ENCODE peak calls at places on chromosomes 6 and 20, in seven cellular contexts. S is H1, X is SK-N-SH, L is GM12891, I is GM12878, E is K562, F is HepG2. V is an unnamed sample.

GRCh38 chr6:4125933-4126864 is 9.2 kb downstream of the ECI2 start:
- DNase-seq in F (peak), I (no peak), E (no peak), S (no peak), L (no peak), X (no peak), V (no peak)

GRCh38 chr6:159875194-159875593 is 15.6 kb upstream of the MAS1 start:
- DNase-seq in F (peak), S (no peak), E (no peak), X (no peak), I (peak), L (no peak), V (no peak)

GRCh38 chr6:11258260-11259237 is 26.1 kb upstream of the NEDD9 start:
- DNase-seq in E (no peak), F (no peak), X (no peak), I (no peak), L (no peak), S (no peak), V (no peak)

GRCh38 chr6:83707829-83708545 is 914 bp downstream of the SNAP91 start:
- DNase-seq in I (no peak), L (peak), E (no peak), F (no peak), S (peak), X (peak), V (no peak)

GRCh38 chr6:43948527-43949450 is 178.5 kb downstream of the MRPL14 start:
- DNase-seq in L (no peak), I (no peak), S (no peak), E (no peak), F (no peak), X (no peak), V (no peak)

GRCh38 chr6:44056392-44057237 is 70.6 kb downstream of the MRPL14 start:
- DNase-seq in E (no peak), F (no peak), X (peak), L (no peak), I (no peak), S (no peak), V (no peak)

GRCh38 chr20:8150591-8150990 is 18.5 kb downstream of the PLCB1 start:
- DNase-seq in L (no peak), F (no peak), S (no peak), E (no peak), X (no peak), I (no peak), V (no peak)

GRCh38 chr20:21182832-21183563 is 57.1 kb downstream of the KIZ start:
- DNase-seq in E (no peak), X (no peak), F (no peak), L (no peak), I (no peak), S (no peak), V (no peak)

GRCh38 chr20:36150489-36150846 is 4.1 kb upstream of the EPB41L1 start:
- DNase-seq in S (no peak), X (no peak), E (no peak), I (no peak), L (no peak), F (no peak), V (no peak)

GRCh38 chr6:35259946-35260626 is 551 bp downstream of the ZNF76 start:
- DNase-seq in X (peak), E (peak), I (peak), F (peak), L (peak), S (peak), V (peak)

GRCh38 chr6:19979059-19979458 is 141.9 kb downstream of the ID4 start:
- DNase-seq in S (no peak), E (no peak), F (no peak), I (no peak), X (no peak), L (no peak), V (no peak)

GRCh38 chr6:114042267-114043075 is 71.5 kb upstream of the HDAC2 start:
- DNase-seq in E (no peak), I (no peak), X (no peak), F (no peak), L (no peak), S (no peak), V (no peak)

GRCh38 chr6:168865-169455 is 123.3 kb upstream of the DUSP22 start:
- DNase-seq in I (no peak), E (peak), L (no peak), S (no peak), F (peak), X (peak), V (no peak)

GRCh38 chr6:155412335-155412734 is 43.3 kb downstream of the NOX3 start:
- DNase-seq in E (no peak), L (no peak), I (no peak), F (no peak), S (no peak), X (no peak), V (no peak)

GRCh38 chr6:21941926-21942325 is 348.4 kb downstream of the SOX4 start:
- DNase-seq in X (no peak), I (no peak), S (no peak), F (no peak), L (no peak), E (no peak), V (no peak)

GRCh38 chr6:142009647-142010046 is 123.1 kb upstream of the GJE1 start:
- DNase-seq in X (no peak), E (no peak), I (no peak), L (no peak), F (no peak), S (no peak), V (no peak)

GRCh38 chr20:41072919-41073318 is 44.3 kb downstream of the TOP1 start:
- DNase-seq in L (no peak), F (no peak), S (no peak), X (no peak), E (no peak), I (no peak), V (no peak)

GRCh38 chr6:166572370-166573261 is 13.9 kb downstream of the RAMACL start:
- DNase-seq in F (no peak), I (no peak), E (no peak), S (peak), L (no peak), X (peak), V (no peak)

GRCh38 chr20:37308098-37309050 is 18.9 kb downstream of the MANBAL start:
- DNase-seq in E (no peak), S (no peak), I (peak), L (peak), X (no peak), F (no peak), V (peak)

GRCh38 chr20:56956536-56956935 is 309.9 kb downstream of the BMP7 start:
- DNase-seq in S (no peak), F (no peak), E (no peak), X (no peak), L (no peak), I (no peak), V (no peak)

GRCh38 chr6:43744490-43744889 is 25.5 kb upstream of the VEGFA start:
- DNase-seq in I (no peak), E (peak), L (no peak), X (peak), F (no peak), S (no peak), V (no peak)

GRCh38 chr6:219019-219570 is 73.2 kb upstream of the DUSP22 start:
- DNase-seq in I (peak), E (no peak), S (no peak), X (no peak), F (no peak), L (no peak), V (no peak)

GRCh38 chr6:5744497-5744896 is 262.2 kb downstream of the NRN1 start:
- DNase-seq in X (peak), E (no peak), L (no peak), F (no peak), I (no peak), S (no peak), V (no peak)

GRCh38 chr20:5290596-5290995 is 26.2 kb downstream of the PROKR2 start:
- DNase-seq in E (no peak), X (no peak), S (no peak), L (no peak), F (no peak), I (no peak), V (no peak)

GRCh38 chr6:30557683-30557981 is 537 bp downstream of the PRR3 start:
- DNase-seq in L (no peak), I (no peak), F (no peak), S (no peak), X (no peak), E (no peak), V (peak)

DNA sequence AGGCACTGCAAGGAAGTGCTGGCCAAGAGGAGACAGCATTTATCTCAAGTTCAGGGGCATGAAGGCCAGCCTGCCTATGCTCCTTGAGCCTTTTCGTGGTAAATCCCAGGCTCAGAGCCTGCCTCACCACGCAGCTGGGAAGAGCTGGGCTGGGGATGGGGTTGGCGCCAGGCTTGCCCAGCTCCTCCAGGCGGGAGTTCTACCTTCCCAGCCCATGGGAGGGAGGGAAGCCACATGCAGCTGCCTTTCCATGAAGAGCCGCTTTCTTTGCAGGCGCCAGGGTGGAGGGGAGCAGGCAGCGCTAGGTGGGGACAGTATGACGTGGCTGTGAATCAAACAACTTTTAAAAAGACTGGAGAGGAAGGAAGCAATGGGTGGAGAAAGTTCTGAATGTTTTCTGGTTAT is 19.5 kb upstream of the SIRT5 start:
- DNase-seq in S (peak), X (no peak), I (no peak), F (no peak), L (no peak), E (no peak), V (no peak)
- TF ChIP-seq TAF1 in S (no peak), X (no peak), I (no peak), F (no peak), L (no peak), E (no peak), V (no peak)

GRCh38 chr6:170440437-170440836 is 112.7 kb downstream of the PSMB1 start:
- DNase-seq in F (no peak), E (no peak), I (no peak), X (peak), L (no peak), S (no peak), V (no peak)

GRCh38 chr6:170439366-170440351 is 113.4 kb downstream of the PSMB1 start:
- DNase-seq in X (peak), E (no peak), F (no peak), S (no peak), L (no peak), I (no peak), V (no peak)

GRCh38 chr6:170438861-170439260 is 114.2 kb downstream of the PSMB1 start:
- DNase-seq in X (no peak), I (no peak), L (no peak), F (no peak), E (no peak), S (no peak), V (no peak)

GRCh38 chr6:170437719-170438401 is 115.2 kb downstream of the PSMB1 start:
- DNase-seq in I (no peak), S (no peak), X (no peak), L (no peak), F (no peak), E (no peak), V (no peak)

GRCh38 chr6:170438402-170438753 is 114.7 kb downstream of the PSMB1 start:
- DNase-seq in S (peak), X (peak), I (no peak), L (peak), E (peak), F (peak), V (peak)
- TF ChIP-seq POLR2AphosphoS5 in S (no peak), X (peak), I (no peak), L (no peak), E (no peak), F (no peak), V (no peak)

DNA sequence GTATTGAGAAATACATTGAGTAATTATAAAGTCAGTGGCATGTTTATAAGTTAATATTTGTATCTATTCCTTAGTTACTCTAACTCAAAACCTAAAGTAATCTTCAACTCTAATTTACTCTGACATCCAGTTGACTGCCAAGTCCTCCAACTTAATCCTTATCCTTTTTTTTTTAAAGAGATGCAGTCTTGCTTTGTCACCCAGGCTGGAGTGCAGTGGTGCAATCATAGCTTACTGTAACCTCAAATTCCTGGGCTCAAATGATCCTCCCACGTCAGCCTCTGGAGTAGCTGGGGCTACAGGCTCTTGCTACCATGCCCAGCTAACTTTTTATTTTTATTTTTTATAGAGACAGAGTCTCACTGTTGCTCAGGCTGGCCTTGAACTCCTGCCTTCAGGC is 24.4 kb downstream of the PTPN1 start:
- DNase-seq in L (no peak), S (no peak), X (no peak), F (no peak), E (no peak), I (no peak), V (no peak)
- TF ChIP-seq TAF1 in L (no peak), S (no peak), X (no peak), F (no peak), E (no peak), I (no peak), V (no peak)

DNA sequence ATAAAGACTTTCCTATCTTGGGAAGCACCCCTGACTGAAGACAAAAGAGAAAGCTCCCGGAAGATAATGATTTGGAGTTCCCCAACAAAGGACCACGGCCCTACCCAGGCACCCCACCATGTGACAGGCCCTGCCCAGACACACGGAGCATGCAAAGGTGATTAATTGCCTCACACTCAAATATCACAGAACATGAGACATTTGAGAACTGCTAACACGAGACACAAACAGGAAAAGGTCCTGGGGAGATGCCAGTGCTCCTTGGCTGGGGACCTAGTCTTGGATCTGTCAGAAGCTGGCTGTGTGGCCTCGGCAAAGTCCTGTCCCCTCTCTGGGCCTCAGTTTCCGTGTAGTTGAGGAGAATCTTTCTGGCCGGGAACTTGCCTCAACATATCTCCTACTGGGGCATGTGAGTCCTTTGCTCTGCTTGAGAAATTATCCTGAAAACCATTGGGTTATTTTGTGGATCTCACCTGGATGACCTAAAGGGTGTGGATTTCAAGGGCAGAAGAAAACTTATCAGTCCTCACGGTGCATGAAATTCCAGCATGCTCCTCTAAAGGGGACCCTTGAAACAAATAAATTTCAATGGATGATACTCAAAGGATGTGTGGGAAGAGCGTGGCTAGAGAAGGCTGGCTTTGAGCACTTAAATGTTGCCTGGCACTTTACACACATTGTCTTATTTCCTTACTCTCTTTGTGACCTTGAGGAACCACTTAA is 82.3 kb upstream of the PTPN1 start:
- DNase-seq in E (no peak), S (no peak), X (no peak), I (no peak), L (no peak), F (no peak), V (no peak)
- TF ChIP-seq POLR2AphosphoS5 in E (no peak), S (no peak), X (no peak), I (no peak), L (no peak), F (no peak), V (no peak)

DNA sequence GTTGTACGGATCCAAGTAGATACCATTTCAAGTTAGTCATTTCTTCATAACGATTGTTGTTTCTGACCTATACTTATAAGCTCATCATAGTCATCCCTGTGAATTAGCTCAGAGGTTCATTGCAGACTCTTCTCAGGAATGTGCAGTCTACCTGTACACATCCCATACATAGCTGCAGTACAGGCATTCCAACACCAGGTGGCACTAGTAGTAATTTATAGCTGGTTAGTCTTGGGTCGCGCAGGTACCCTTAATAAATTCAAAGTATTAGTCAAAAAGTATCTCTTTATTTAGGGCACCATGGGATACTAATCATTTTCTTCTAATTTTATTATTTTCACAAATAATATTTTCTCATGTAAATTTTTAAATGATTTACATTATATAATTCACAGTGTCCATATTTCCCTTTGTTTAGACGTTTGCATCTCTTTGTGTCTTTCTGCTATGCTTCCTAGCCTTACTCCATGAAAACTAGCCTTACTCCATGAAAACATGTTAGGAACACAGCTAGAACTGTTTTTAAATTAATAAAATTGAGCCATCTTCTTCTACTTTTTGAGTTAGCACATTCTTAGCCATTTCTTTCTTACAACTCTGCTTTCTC is 128.6 kb upstream of the FAM83B start:
- DNase-seq in I (peak), X (peak), L (no peak), S (peak), E (peak), F (peak), V (no peak)
- TF ChIP-seq TAF1 in I (no peak), X (no peak), L (no peak), S (no peak), E (no peak), F (no peak), V (no peak)

DNA sequence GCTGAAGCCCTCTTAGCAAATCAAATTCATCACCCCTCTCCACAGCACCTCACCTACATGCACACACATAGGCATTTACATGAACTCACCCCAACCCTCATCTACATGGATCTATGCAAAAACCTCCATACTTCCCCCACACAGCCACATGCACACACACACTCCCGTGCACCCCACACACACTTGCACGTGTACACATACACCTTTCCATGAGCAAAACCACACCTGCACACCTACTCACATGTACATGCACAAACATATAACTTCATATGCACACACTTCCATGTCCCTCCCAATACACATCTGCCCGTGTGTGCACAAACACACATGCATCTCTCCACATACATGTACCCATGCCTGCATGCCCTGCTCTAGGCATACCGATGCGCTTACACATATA is 23.3 kb downstream of the CST5 start:
- DNase-seq in E (no peak), X (no peak), F (no peak), S (no peak), I (no peak), L (no peak), V (no peak)
- TF ChIP-seq POLR2AphosphoS5 in E (no peak), X (no peak), F (no peak), S (no peak), I (no peak), L (no peak), V (no peak)

V was measured in GM12892.